ENCODE peak calls at places on chromosomes 2 and 18, in five cellular contexts. One of them, this sample, is unnamed.

GRCh38 chr2:23199115-23199918 is 185.7 kb upstream of the KLHL29 start:
- DNase-seq in body of pancreas: no peak
- DNase-seq in natural killer cell: no peak
- DNase-seq in astrocyte of the spinal cord: no peak
- DNase-seq in K562: peak
- DNase-seq in this sample: no peak

GRCh38 chr2:226977775-226978190 is 141.9 kb downstream of the RHBDD1 start:
- DNase-seq in natural killer cell: no peak
- DNase-seq in astrocyte of the spinal cord: peak
- DNase-seq in K562: peak
- DNase-seq in body of pancreas: no peak
- DNase-seq in this sample: no peak

GRCh38 chr2:28366496-28367282 is 26.0 kb upstream of the FOSL2 start:
- DNase-seq in K562: peak
- DNase-seq in body of pancreas: no peak
- DNase-seq in natural killer cell: peak
- DNase-seq in astrocyte of the spinal cord: no peak
- DNase-seq in this sample: no peak

GRCh38 chr18:44552706-44553105 is 128.0 kb upstream of the SETBP1 start:
- DNase-seq in body of pancreas: no peak
- DNase-seq in K562: no peak
- DNase-seq in astrocyte of the spinal cord: peak
- DNase-seq in natural killer cell: no peak
- DNase-seq in this sample: no peak

GRCh38 chr2:40668435-40668834 is 216.5 kb upstream of the SLC8A1 start:
- DNase-seq in astrocyte of the spinal cord: no peak
- DNase-seq in body of pancreas: no peak
- DNase-seq in K562: no peak
- DNase-seq in natural killer cell: no peak
- DNase-seq in this sample: no peak

GRCh38 chr2:167637726-167638125 is 609.7 kb downstream of the STK39 start:
- DNase-seq in astrocyte of the spinal cord: no peak
- DNase-seq in body of pancreas: no peak
- DNase-seq in K562: no peak
- DNase-seq in natural killer cell: no peak
- DNase-seq in this sample: no peak

GRCh38 chr18:52903858-52904257 is 563.9 kb downstream of the DCC start:
- DNase-seq in astrocyte of the spinal cord: peak
- DNase-seq in body of pancreas: peak
- DNase-seq in K562: peak
- DNase-seq in natural killer cell: no peak
- DNase-seq in this sample: no peak

GRCh38 chr2:113886479-113887383 is 3.2 kb upstream of the ACTR3 start:
- DNase-seq in K562: no peak
- DNase-seq in astrocyte of the spinal cord: peak
- DNase-seq in natural killer cell: peak
- DNase-seq in body of pancreas: no peak
- DNase-seq in this sample: no peak

GRCh38 chr2:216082805-216083204 is 1.1 kb downstream of the TMEM169 start:
- DNase-seq in natural killer cell: no peak
- DNase-seq in K562: no peak
- DNase-seq in body of pancreas: no peak
- DNase-seq in astrocyte of the spinal cord: no peak
- DNase-seq in this sample: no peak

GRCh38 chr2:33412920-33413319 is 63.5 kb upstream of the RASGRP3 start:
- DNase-seq in body of pancreas: no peak
- DNase-seq in natural killer cell: no peak
- DNase-seq in astrocyte of the spinal cord: peak
- DNase-seq in K562: peak
- DNase-seq in this sample: no peak

GRCh38 chr2:233252227-233252626 is 754 bp downstream of the ATG16L1 start:
- DNase-seq in astrocyte of the spinal cord: no peak
- DNase-seq in body of pancreas: no peak
- DNase-seq in natural killer cell: no peak
- DNase-seq in K562: no peak
- DNase-seq in this sample: no peak

GRCh38 chr2:32452338-32453064 is 95.7 kb downstream of the BIRC6 start:
- DNase-seq in natural killer cell: no peak
- DNase-seq in body of pancreas: no peak
- DNase-seq in astrocyte of the spinal cord: no peak
- DNase-seq in K562: no peak
- DNase-seq in this sample: no peak

GRCh38 chr18:10519999-10520935 is 5.6 kb upstream of the NAPG start:
- DNase-seq in natural killer cell: no peak
- DNase-seq in astrocyte of the spinal cord: peak
- DNase-seq in body of pancreas: peak
- DNase-seq in K562: peak
- DNase-seq in this sample: peak

GRCh38 chr18:55152801-55153200 is 193.5 kb upstream of the CCDC68 start:
- DNase-seq in astrocyte of the spinal cord: peak
- DNase-seq in body of pancreas: no peak
- DNase-seq in K562: no peak
- DNase-seq in natural killer cell: no peak
- DNase-seq in this sample: no peak

GRCh38 chr2:95667480-95667879 is 75.7 kb downstream of the TRIM43 start:
- DNase-seq in astrocyte of the spinal cord: no peak
- DNase-seq in natural killer cell: no peak
- DNase-seq in K562: no peak
- DNase-seq in body of pancreas: no peak
- DNase-seq in this sample: no peak

GRCh38 chr2:45918816-45919655 is 267.6 kb downstream of the PRKCE start:
- DNase-seq in natural killer cell: no peak
- DNase-seq in K562: no peak
- DNase-seq in body of pancreas: peak
- DNase-seq in astrocyte of the spinal cord: no peak
- DNase-seq in this sample: no peak

GRCh38 chr2:150625300-150625699 is 137.8 kb upstream of the RND3 start:
- DNase-seq in body of pancreas: no peak
- DNase-seq in K562: no peak
- DNase-seq in astrocyte of the spinal cord: no peak
- DNase-seq in natural killer cell: no peak
- DNase-seq in this sample: no peak

GRCh38 chr2:233354971-233355574 is 779 bp downstream of the DGKD start:
- DNase-seq in body of pancreas: peak
- DNase-seq in K562: no peak
- DNase-seq in natural killer cell: peak
- DNase-seq in astrocyte of the spinal cord: peak
- DNase-seq in this sample: no peak

GRCh38 chr2:47310801-47311560 is 92.0 kb upstream of the MSH2 start:
- DNase-seq in K562: no peak
- DNase-seq in astrocyte of the spinal cord: no peak
- DNase-seq in body of pancreas: peak
- DNase-seq in natural killer cell: no peak
- DNase-seq in this sample: no peak

GRCh38 chr2:31384351-31384750 is 30.2 kb downstream of the XDH start:
- DNase-seq in natural killer cell: no peak
- DNase-seq in K562: no peak
- DNase-seq in astrocyte of the spinal cord: peak
- DNase-seq in body of pancreas: no peak
- DNase-seq in this sample: no peak

GRCh38 chr2:70934981-70935380 is 719 bp upstream of the ATP6V1B1 start:
- DNase-seq in K562: no peak
- DNase-seq in body of pancreas: no peak
- DNase-seq in natural killer cell: no peak
- DNase-seq in astrocyte of the spinal cord: no peak
- DNase-seq in this sample: peak

GRCh38 chr2:200095436-200095835 is 140.1 kb downstream of the MAIP1 start:
- DNase-seq in K562: no peak
- DNase-seq in natural killer cell: no peak
- DNase-seq in astrocyte of the spinal cord: no peak
- DNase-seq in body of pancreas: no peak
- DNase-seq in this sample: no peak

GRCh38 chr18:47767699-47768098 is 162.8 kb downstream of the SMAD2 start:
- DNase-seq in astrocyte of the spinal cord: no peak
- DNase-seq in body of pancreas: no peak
- DNase-seq in natural killer cell: no peak
- DNase-seq in K562: no peak
- DNase-seq in this sample: no peak

GRCh38 chr2:144943293-144943941 is 423.5 kb upstream of the ZEB2 start:
- DNase-seq in natural killer cell: no peak
- DNase-seq in K562: no peak
- DNase-seq in body of pancreas: no peak
- DNase-seq in astrocyte of the spinal cord: peak
- DNase-seq in this sample: no peak

GRCh38 chr2:222698276-222698675 is 26.8 kb downstream of the MOGAT1 start:
- DNase-seq in natural killer cell: no peak
- DNase-seq in body of pancreas: no peak
- DNase-seq in astrocyte of the spinal cord: no peak
- DNase-seq in K562: no peak
- DNase-seq in this sample: no peak

GRCh38 chr2:6977095-6977777 is 60.0 kb downstream of the RNF144A start:
- DNase-seq in astrocyte of the spinal cord: peak
- DNase-seq in body of pancreas: peak
- DNase-seq in K562: no peak
- DNase-seq in natural killer cell: no peak
- DNase-seq in this sample: no peak

GRCh38 chr2:172101008-172101706 is 1.5 kb downstream of the DLX2 start:
- DNase-seq in body of pancreas: no peak
- DNase-seq in astrocyte of the spinal cord: no peak
- DNase-seq in natural killer cell: no peak
- DNase-seq in K562: no peak
- DNase-seq in this sample: no peak

GRCh38 chr2:5695641-5696350 is 3.6 kb downstream of the SOX11 start:
- DNase-seq in natural killer cell: no peak
- DNase-seq in body of pancreas: no peak
- DNase-seq in astrocyte of the spinal cord: peak
- DNase-seq in K562: no peak
- DNase-seq in this sample: peak

GRCh38 chr2:108917526-108917925 is 71.5 kb downstream of the EDAR start:
- DNase-seq in K562: no peak
- DNase-seq in natural killer cell: no peak
- DNase-seq in astrocyte of the spinal cord: no peak
- DNase-seq in body of pancreas: no peak
- DNase-seq in this sample: peak

GRCh38 chr2:62194558-62195420 is 1.1 kb upstream of the B3GNT2 start:
- DNase-seq in natural killer cell: no peak
- DNase-seq in body of pancreas: no peak
- DNase-seq in K562: no peak
- DNase-seq in astrocyte of the spinal cord: no peak
- DNase-seq in this sample: no peak

GRCh38 chr18:69484699-69485396 is 84.2 kb downstream of the DOK6 start:
- DNase-seq in body of pancreas: no peak
- DNase-seq in astrocyte of the spinal cord: peak
- DNase-seq in natural killer cell: no peak
- DNase-seq in K562: no peak
- DNase-seq in this sample: no peak

GRCh38 chr2:61328707-61329251 is 142.1 kb downstream of the USP34 start:
- DNase-seq in astrocyte of the spinal cord: peak
- DNase-seq in K562: no peak
- DNase-seq in body of pancreas: no peak
- DNase-seq in natural killer cell: no peak
- DNase-seq in this sample: no peak

GRCh38 chr2:85536479-85536878 is 2.5 kb upstream of the MAT2A start:
- DNase-seq in natural killer cell: no peak
- DNase-seq in body of pancreas: no peak
- DNase-seq in K562: no peak
- DNase-seq in astrocyte of the spinal cord: peak
- DNase-seq in this sample: no peak

GRCh38 chr2:144834954-144835633 is 315.2 kb upstream of the ZEB2 start:
- DNase-seq in body of pancreas: no peak
- DNase-seq in astrocyte of the spinal cord: peak
- DNase-seq in natural killer cell: no peak
- DNase-seq in K562: no peak
- DNase-seq in this sample: no peak

GRCh38 chr2:28346587-28346986 is 46.1 kb upstream of the FOSL2 start:
- DNase-seq in K562: no peak
- DNase-seq in astrocyte of the spinal cord: no peak
- DNase-seq in natural killer cell: no peak
- DNase-seq in body of pancreas: no peak
- DNase-seq in this sample: no peak

GRCh38 chr2:43193996-43194869 is 32.2 kb downstream of the ZFP36L2 start:
- DNase-seq in astrocyte of the spinal cord: no peak
- DNase-seq in K562: no peak
- DNase-seq in body of pancreas: peak
- DNase-seq in natural killer cell: no peak
- DNase-seq in this sample: no peak

GRCh38 chr2:237929979-237930378 is 36.8 kb upstream of the UBE2F start:
- DNase-seq in astrocyte of the spinal cord: no peak
- DNase-seq in K562: no peak
- DNase-seq in body of pancreas: no peak
- DNase-seq in natural killer cell: no peak
- DNase-seq in this sample: no peak
- TF ChIP-seq CTCF in astrocyte of the spinal cord: no peak
- TF ChIP-seq CTCF in K562: no peak
- TF ChIP-seq CTCF in body of pancreas: no peak
- TF ChIP-seq CTCF in natural killer cell: no peak
- TF ChIP-seq CTCF in this sample: no peak

GRCh38 chr2:118371500-118371899 is 283.2 kb downstream of the INSIG2 start:
- DNase-seq in astrocyte of the spinal cord: peak
- DNase-seq in body of pancreas: peak
- DNase-seq in K562: no peak
- DNase-seq in natural killer cell: no peak
- DNase-seq in this sample: no peak
- TF ChIP-seq CTCF in astrocyte of the spinal cord: peak
- TF ChIP-seq CTCF in body of pancreas: peak
- TF ChIP-seq CTCF in K562: peak
- TF ChIP-seq CTCF in natural killer cell: no peak
- TF ChIP-seq CTCF in this sample: peak

DNA sequence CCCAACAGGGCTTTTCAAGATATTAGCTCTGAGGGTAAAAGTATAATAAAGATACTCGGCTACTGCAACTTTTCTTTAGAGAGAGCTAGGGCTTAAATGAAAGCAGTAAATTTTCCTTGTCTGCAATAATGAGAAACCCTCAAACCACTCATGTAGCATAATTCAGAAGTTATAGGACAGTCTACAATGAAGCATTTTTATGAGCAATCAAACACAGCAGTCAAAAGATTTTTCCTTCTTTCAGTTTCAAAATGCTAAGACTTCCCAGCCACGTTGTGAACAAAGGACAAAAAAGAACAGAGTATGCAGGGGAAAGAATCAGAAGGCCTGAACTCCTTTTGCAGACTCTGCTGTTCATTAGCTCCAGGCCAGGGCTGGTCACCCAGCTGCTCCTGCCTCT is 35.3 kb upstream of the CDC42EP3 start:
- DNase-seq in natural killer cell: no peak
- DNase-seq in K562: no peak
- DNase-seq in astrocyte of the spinal cord: no peak
- DNase-seq in body of pancreas: no peak
- DNase-seq in this sample: no peak
- TF ChIP-seq CTCF in natural killer cell: no peak
- TF ChIP-seq CTCF in K562: no peak
- TF ChIP-seq CTCF in astrocyte of the spinal cord: no peak
- TF ChIP-seq CTCF in body of pancreas: no peak
- TF ChIP-seq CTCF in this sample: no peak

DNA sequence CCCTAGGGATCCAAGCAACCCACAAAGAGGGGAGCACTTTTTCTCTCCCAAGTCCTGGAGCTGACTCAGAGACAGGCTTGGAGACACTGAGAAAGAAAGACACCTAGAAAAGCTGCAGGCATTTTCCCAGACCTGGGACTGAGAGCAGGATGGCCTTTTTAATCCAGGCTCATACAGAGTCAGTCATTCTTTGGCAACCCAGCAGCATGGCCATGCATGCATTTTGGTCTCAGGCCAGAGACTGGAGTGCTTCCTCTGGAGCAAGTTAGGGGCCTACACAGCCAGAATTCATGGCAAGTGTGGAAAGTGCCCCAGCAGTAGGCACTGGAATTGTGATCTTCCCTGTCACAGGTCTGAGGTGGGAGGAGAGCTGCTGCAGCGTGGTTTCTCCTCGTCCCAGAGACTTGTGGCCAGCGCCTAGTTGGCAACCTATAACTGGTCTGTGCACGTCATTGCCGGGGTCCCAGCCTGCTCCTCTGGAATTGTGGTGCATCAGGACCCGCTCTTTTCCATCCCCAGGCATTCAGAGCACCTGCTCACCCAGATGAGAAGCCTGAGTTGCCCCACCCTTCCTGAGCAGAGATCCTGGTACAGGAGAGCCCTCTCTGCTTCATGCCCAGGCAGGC is 231.9 kb upstream of the RAB6C start:
- DNase-seq in K562: no peak
- DNase-seq in natural killer cell: no peak
- DNase-seq in astrocyte of the spinal cord: no peak
- DNase-seq in body of pancreas: no peak
- DNase-seq in this sample: no peak
- TF ChIP-seq CTCF in K562: no peak
- TF ChIP-seq CTCF in natural killer cell: no peak
- TF ChIP-seq CTCF in astrocyte of the spinal cord: no peak
- TF ChIP-seq CTCF in body of pancreas: no peak
- TF ChIP-seq CTCF in this sample: no peak

This sample was measured in type B pancreatic cell.